ENCODE peak calls at places on chromosomes 6 and 20, in eight cellular contexts. S is HFF-Myc, P is AG10803, F is AG04450, D is cardiac fibroblast, J is adrenal gland, O is pancreas, R is IMR-90. U is an unnamed sample.

GRCh38 chr6:11368760-11369159 is 136.3 kb upstream of the NEDD9 start:
- DNase-seq in S (no peak), P (no peak), F (no peak), D (peak; percentile 51), J (no peak), O (no peak), R (no peak), U (no peak)

GRCh38 chr6:25170640-25171039 is 108.5 kb upstream of the CARMIL1 start:
- DNase-seq in S (no peak), P (no peak), F (no peak), D (no peak), J (no peak), O (no peak), R (no peak), U (no peak)

GRCh38 chr6:6277418-6277817 is 43.0 kb downstream of the F13A1 start:
- DNase-seq in S (no peak), P (peak; percentile 92), F (no peak), D (peak; percentile 24), J (no peak), O (no peak), R (no peak), U (peak; percentile 38)

GRCh38 chr6:52635049-52635577 is 35.8 kb upstream of the TMEM14A start:
- DNase-seq in S (no peak), P (no peak), F (no peak), D (peak; percentile 46), J (no peak), O (no peak), R (peak; percentile 46), U (no peak)

GRCh38 chr6:72619883-72620696 is 1.8 kb upstream of the KCNQ5 start:
- DNase-seq in S (no peak), P (peak; percentile 42), F (no peak), D (peak; percentile 25), J (no peak), O (peak; percentile 25), R (peak; percentile 45), U (no peak)

GRCh38 chr6:33599413-33599911 is 19.4 kb upstream of the BAK1 start:
- DNase-seq in S (no peak), P (no peak), F (no peak), D (no peak), J (no peak), O (no peak), R (peak; percentile 40), U (no peak)

GRCh38 chr6:115838763-115839401 is 221.8 kb downstream of the FRK start:
- DNase-seq in S (peak; percentile 26), P (peak; percentile 16), F (no peak), D (peak; percentile 36), J (peak; percentile 40), O (peak; percentile 51), R (peak; percentile 13), U (no peak)

GRCh38 chr6:7542065-7542877 is 800 bp downstream of the DSP start:
- DNase-seq in S (no peak), P (no peak), F (no peak), D (no peak), J (peak; percentile 41), O (peak; percentile 53), R (no peak), U (no peak)

GRCh38 chr20:40781340-40781916 is 92.4 kb upstream of the MAFB start:
- DNase-seq in S (no peak), P (no peak), F (no peak), D (no peak), J (no peak), O (no peak), R (no peak), U (no peak)

GRCh38 chr6:135144678-135145508 is 36.2 kb upstream of the MYB start:
- DNase-seq in S (no peak), P (peak; percentile 9), F (no peak), D (peak; percentile 64), J (no peak), O (no peak), R (peak; percentile 43), U (no peak)

GRCh38 chr6:84086545-84087429 is 53.2 kb downstream of the MRAP2 start:
- DNase-seq in S (no peak), P (no peak), F (no peak), D (no peak), J (no peak), O (no peak), R (no peak), U (no peak)

GRCh38 chr6:32151885-32152311 is at the start of gene PRRT1:
- DNase-seq in S (no peak), P (no peak), F (no peak), D (no peak), J (no peak), O (no peak), R (no peak), U (no peak)

GRCh38 chr6:150273457-150274309 is 95.1 kb upstream of the IYD start:
- DNase-seq in S (no peak), P (no peak), F (no peak), D (no peak), J (no peak), O (no peak), R (no peak), U (no peak)

GRCh38 chr20:13012886-13013285 is 4.1 kb downstream of the SPTLC3 start:
- DNase-seq in S (no peak), P (no peak), F (no peak), D (no peak), J (no peak), O (no peak), R (no peak), U (no peak)

GRCh38 chr20:46394872-46395470 is 11.4 kb downstream of the ELMO2 start:
- DNase-seq in S (no peak), P (no peak), F (no peak), D (no peak), J (no peak), O (no peak), R (no peak), U (no peak)

GRCh38 chr20:10077081-10077471 is 42.3 kb downstream of the ANKEF1 start:
- DNase-seq in S (no peak), P (no peak), F (no peak), D (no peak), J (no peak), O (no peak), R (no peak), U (no peak)

GRCh38 chr20:55291251-55291650 is 714.1 kb downstream of the CBLN4 start:
- DNase-seq in S (no peak), P (no peak), F (no peak), D (no peak), J (no peak), O (no peak), R (no peak), U (no peak)

GRCh38 chr6:115545410-115545986 is 515.2 kb downstream of the FRK start:
- DNase-seq in S (no peak), P (no peak), F (no peak), D (no peak), J (no peak), O (no peak), R (no peak), U (no peak)

GRCh38 chr6:14458669-14459266 is 341.2 kb downstream of the CD83 start:
- DNase-seq in S (peak; percentile 81), P (peak; percentile 71), F (peak; percentile 86), D (peak; percentile 89), J (no peak), O (no peak), R (peak; percentile 97), U (peak; percentile 55)

GRCh38 chr6:41560440-41561192 is 14.4 kb downstream of the FOXP4 start:
- DNase-seq in S (no peak), P (peak; percentile 36), F (no peak), D (peak; percentile 39), J (peak; percentile 78), O (peak; percentile 78), R (no peak), U (no peak)

GRCh38 chr6:148746363-148747144 is at the start of gene UST:
- DNase-seq in S (peak; percentile 93), P (peak; percentile 95), F (peak; percentile 92), D (peak; percentile 93), J (peak; percentile 93), O (peak; percentile 72), R (peak; percentile 95), U (peak; percentile 76)

GRCh38 chr20:34355427-34355826 is 7.6 kb upstream of the ITCH start:
- DNase-seq in S (no peak), P (no peak), F (no peak), D (no peak), J (no peak), O (no peak), R (no peak), U (no peak)
- H3K4me3 ChIP-seq in S (no peak overlapping the region), P (no peak overlapping the region), F (no peak overlapping the region), D (no peak overlapping the region), J (no peak overlapping the region), O (no peak overlapping the region), R (no peak overlapping the region), U (no peak overlapping the region)

GRCh38 chr20:38043512-38044300 is 10.2 kb downstream of the RPRD1B start:
- DNase-seq in S (peak; percentile 36), P (peak; percentile 51), F (no peak), D (peak; percentile 93), J (peak; percentile 66), O (no peak), R (peak; percentile 85), U (no peak)
- TF ChIP-seq CTCF in S (no peak), P (peak; percentile 14), F (no peak), D (peak; percentile 54), J (peak; percentile 19), O (no peak), R (no peak), U (peak; percentile 12)

GRCh38 chr20:6766433-6766832 is 1.1 kb upstream of the BMP2 start:
- DNase-seq in S (no peak), P (no peak), F (no peak), D (no peak), J (no peak), O (no peak), R (no peak), U (no peak)

GRCh38 chr20:6768228-6769185 is 1.0 kb downstream of the BMP2 start:
- DNase-seq in S (no peak), P (no peak), F (no peak), D (peak; percentile 56), J (peak; percentile 23), O (peak; percentile 29), R (peak; percentile 4), U (no peak)

GRCh38 chr20:6765469-6766058 is 1.9 kb upstream of the BMP2 start:
- DNase-seq in S (no peak), P (peak; percentile 71), F (peak; percentile 34), D (peak; percentile 85), J (no peak), O (no peak), R (peak; percentile 61), U (no peak)

GRCh38 chr20:6767536-6768227 is at the start of gene BMP2:
- DNase-seq in S (no peak), P (peak; percentile 47), F (no peak), D (peak; percentile 60), J (peak; percentile 19), O (peak; percentile 66), R (peak; percentile 50), U (no peak)

DNA sequence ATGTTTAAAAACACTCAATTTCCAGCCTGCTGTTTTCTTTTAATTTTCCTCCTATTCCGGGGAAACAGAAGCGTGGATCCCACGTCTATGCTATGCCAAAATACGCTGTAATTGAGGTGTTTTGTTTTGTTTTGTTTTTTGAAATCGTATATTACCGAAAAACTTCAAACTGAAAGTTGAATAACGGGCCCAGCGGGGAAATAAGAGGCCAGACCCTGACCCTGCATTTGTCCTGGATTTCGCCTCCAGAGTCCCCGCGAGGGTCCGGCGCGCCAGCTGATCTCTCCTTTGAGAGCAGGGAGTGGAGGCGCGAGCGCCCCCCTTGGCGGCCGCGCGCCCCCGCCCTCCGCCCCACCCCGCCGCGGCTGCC is 335 bp upstream of the BMP2 start:
- DNase-seq in S (no peak), P (no peak), F (no peak), D (no peak), J (no peak), O (no peak), R (no peak), U (no peak)
- H3K4me3 ChIP-seq in S (peak overlapping the region; percentile 41), P (peak overlapping the region; percentile 62), F (peak overlapping the region; percentile 64), D (peak overlapping the region; percentile 66), J (no peak overlapping the region), O (peak overlapping the region; percentile 26), R (peak overlapping the region; percentile 77), U (peak overlapping the region; percentile 58)

GRCh38 chr6:3239110-3239830 is 11.8 kb upstream of the TUBB2B start:
- DNase-seq in S (no peak), P (no peak), F (no peak), D (no peak), J (no peak), O (no peak), R (no peak), U (no peak)
- TF ChIP-seq CTCF in S (peak; percentile 18), P (peak; percentile 14), F (no peak), D (peak; percentile 33), J (no peak), O (no peak), R (peak; percentile 8), U (peak; percentile 7)